ENCODE peak calls at places on chromosome 13, in four cellular contexts. G, Q, V and Z are unnamed samples.

GRCh38 chr13:25847635-25848616 is 203.9 kb downstream of the SHISA2 start:
- ATAC-seq in Q (peak), G (peak), V (peak), Z (no peak)

GRCh38 chr13:33126909-33127607 is 110.8 kb downstream of the KL start:
- ATAC-seq in Q (no peak), V (no peak), G (no peak), Z (no peak)

GRCh38 chr13:53501387-53501786 is 472.8 kb downstream of the OLFM4 start:
- ATAC-seq in Q (peak), V (no peak), G (no peak), Z (no peak)

GRCh38 chr13:51644649-51645048 is 60.4 kb downstream of the WDFY2 start:
- ATAC-seq in V (peak), Q (peak), G (peak), Z (peak)

GRCh38 chr13:61918841-61919240 is 503.2 kb upstream of the PCDH20 start:
- ATAC-seq in G (no peak), Q (no peak), V (no peak), Z (no peak)

GRCh38 chr13:106683179-106683578 is 115.2 kb upstream of the ARGLU1 start:
- ATAC-seq in V (no peak), Q (no peak), G (peak), Z (no peak)

GRCh38 chr13:104954210-104954609 is 1581.3 kb downstream of the EFNB2 start:
- ATAC-seq in G (no peak), V (no peak), Q (no peak), Z (no peak)

GRCh38 chr13:77554079-77554478 is 18.6 kb downstream of the SCEL start:
- ATAC-seq in V (peak), G (peak), Q (no peak), Z (no peak)

GRCh38 chr13:101267656-101268055 is 148.7 kb downstream of the NALCN start:
- ATAC-seq in Q (no peak), V (no peak), G (no peak), Z (no peak)

GRCh38 chr13:99193152-99193551 is 7.5 kb upstream of the UBAC2 start:
- ATAC-seq in V (no peak), Q (no peak), G (no peak), Z (no peak)

GRCh38 chr13:99197257-99197651 is 3.4 kb upstream of the UBAC2 start:
- ATAC-seq in Q (no peak), V (no peak), G (no peak), Z (no peak)

GRCh38 chr13:99198630-99199029 is 2.0 kb upstream of the UBAC2 start:
- ATAC-seq in Q (no peak), G (no peak), V (no peak), Z (no peak)

GRCh38 chr13:99199541-99200432 is 867 bp upstream of the UBAC2 start:
- ATAC-seq in Q (peak), V (peak), G (no peak), Z (no peak)

GRCh38 chr13:99196466-99197256 is 4.0 kb upstream of the UBAC2 start:
- ATAC-seq in G (no peak), Q (no peak), V (no peak), Z (no peak)
- H3K4me3 ChIP-seq in G (no peak), Q (no peak), V (no peak), Z (no peak)

DNA sequence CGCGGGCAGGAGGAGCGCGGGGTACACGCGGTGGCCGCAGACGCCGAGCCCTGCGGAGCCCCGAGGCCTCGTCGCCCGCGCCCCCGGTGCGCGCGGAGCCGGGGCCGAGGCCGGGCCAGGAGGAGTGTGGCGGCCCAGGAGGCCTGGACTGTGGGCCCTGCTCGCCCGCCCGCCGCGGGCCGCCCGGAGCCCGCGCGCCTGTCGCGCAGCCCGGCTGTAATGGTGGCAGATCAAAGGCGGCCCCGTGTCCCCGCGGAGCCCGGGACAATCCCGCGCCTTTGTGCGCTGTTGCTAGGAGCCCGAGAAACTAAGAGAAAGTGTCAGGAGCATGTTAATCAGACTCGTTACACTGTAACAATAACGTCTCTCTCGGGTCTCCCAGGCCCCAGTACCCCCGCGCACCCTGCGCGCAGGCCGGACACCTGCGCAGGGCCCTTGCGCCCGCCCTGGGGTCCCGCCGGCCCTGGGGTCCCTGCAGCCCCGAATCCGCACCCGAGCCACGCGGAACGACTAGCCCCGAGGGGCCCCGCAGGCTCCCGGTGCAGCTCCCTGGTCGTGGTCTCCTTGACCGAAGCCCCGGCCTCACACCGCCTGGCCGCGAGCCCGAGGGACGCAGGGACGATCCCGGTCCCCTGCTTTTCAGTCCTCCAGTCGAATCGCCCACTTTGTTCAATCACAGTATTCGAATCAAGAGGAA is 75.4 kb downstream of the ZIC5 start:
- ATAC-seq in G (no peak), Q (no peak), V (no peak), Z (no peak)
- H3K4me3 ChIP-seq in G (peak), Q (no peak), V (peak), Z (peak)

GRCh38 chr13:21330126-21330861 is 128.8 kb downstream of the ZDHHC20 start:
- ATAC-seq in V (no peak), Q (peak), G (no peak), Z (no peak)
- H3K4me3 ChIP-seq in V (no peak), Q (peak), G (no peak), Z (no peak)

GRCh38 chr13:39035204-39035603 is 2.7 kb downstream of the PROSER1 start:
- ATAC-seq in V (no peak), G (no peak), Q (peak), Z (no peak)
- H3K4me3 ChIP-seq in V (peak), G (peak), Q (peak), Z (peak)

GRCh38 chr13:79228972-79229371 is 177.1 kb downstream of the RBM26 start:
- ATAC-seq in Q (no peak), G (no peak), V (no peak), Z (no peak)

GRCh38 chr13:79231887-79232286 is 174.2 kb downstream of the RBM26 start:
- ATAC-seq in V (no peak), Q (no peak), G (no peak), Z (no peak)

GRCh38 chr13:79226938-79227337 is 179.1 kb downstream of the RBM26 start:
- ATAC-seq in G (no peak), Q (peak), V (no peak), Z (no peak)

GRCh38 chr13:79227418-79227817 is 178.6 kb downstream of the RBM26 start:
- ATAC-seq in Q (peak), V (no peak), G (no peak), Z (no peak)

DNA sequence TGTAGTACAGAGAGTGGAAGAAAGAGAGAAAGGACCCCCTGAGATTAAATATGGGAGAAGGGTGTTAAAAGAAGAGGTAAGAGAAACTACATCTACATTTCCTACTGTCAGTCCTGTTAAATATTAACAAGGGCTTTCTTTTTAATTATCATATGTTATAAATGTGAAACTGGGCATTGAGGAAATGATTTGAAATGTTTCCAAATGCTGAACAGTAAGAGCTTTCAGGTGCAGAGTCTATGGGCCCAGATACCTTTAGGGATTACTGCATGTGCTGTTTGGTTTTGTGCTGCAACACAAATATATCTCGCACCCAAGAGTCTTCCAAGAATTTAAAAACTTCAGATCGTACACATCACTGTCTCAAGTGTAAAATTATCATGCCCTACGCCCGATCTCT is 176.3 kb downstream of the RBM26 start:
- ATAC-seq in G (no peak), V (no peak), Q (no peak), Z (no peak)
- H3K4me3 ChIP-seq in G (no peak), V (no peak), Q (no peak), Z (no peak)

GRCh38 chr13:23322353-23323336 is 110.9 kb downstream of the SACS start:
- ATAC-seq in V (no peak), G (no peak), Q (no peak), Z (no peak)

GRCh38 chr13:23323946-23324709 is 109.4 kb downstream of the SACS start:
- ATAC-seq in G (no peak), V (no peak), Q (no peak), Z (no peak)

GRCh38 chr13:23321534-23322241 is 111.8 kb downstream of the SACS start:
- ATAC-seq in V (peak), Q (peak), G (peak), Z (peak)

GRCh38 chr13:23319915-23320224 is 113.6 kb downstream of the SACS start:
- ATAC-seq in V (no peak), Q (no peak), G (no peak), Z (no peak)

GRCh38 chr13:23320926-23321533 is 112.5 kb downstream of the SACS start:
- ATAC-seq in G (no peak), V (no peak), Q (peak), Z (peak)
- H3K4me3 ChIP-seq in G (peak), V (no peak), Q (peak), Z (peak)

GRCh38 chr13:79403113-79403512 is 2.9 kb downstream of the RBM26 start:
- ATAC-seq in G (no peak), V (peak), Q (peak), Z (no peak)
- H3K4me3 ChIP-seq in G (peak), V (peak), Q (peak), Z (peak)

DNA sequence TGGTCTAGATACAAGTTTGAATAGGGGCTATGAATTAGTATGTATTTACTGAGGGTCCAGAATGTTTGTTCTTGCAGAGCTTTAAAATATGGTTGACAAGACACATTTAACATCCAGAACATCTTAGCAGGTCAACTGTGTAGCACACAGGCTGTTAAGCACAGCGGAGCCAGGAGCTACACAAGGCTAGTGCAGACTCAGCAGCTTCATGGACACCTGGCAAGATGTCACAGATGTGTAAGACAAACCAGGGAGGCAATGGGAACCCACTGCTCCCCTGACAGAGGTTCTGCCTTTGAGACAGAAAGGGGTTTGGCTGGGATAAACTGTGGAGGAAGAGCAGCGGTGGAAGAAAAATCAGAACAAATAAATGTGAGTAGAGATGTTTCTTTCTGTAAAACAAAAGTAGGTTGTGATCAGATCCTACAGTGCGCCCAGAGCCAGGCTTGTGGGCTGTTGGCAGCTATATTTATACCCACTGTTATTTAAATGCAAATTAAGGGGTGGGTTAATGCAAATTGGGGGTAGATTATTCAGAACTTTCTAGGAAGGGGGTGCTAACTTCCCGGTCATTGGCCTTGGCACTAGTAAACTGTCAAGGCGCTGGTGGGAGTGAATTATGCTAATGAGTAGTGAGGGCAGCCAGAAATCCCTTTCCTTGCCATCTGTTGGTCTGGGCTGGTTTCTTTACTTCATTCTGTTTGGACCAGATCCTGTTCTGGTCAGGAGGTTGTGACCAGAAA is 33.0 kb downstream of the MIPEP start:
- ATAC-seq in V (no peak), G (no peak), Q (peak), Z (no peak)
- H3K4me3 ChIP-seq in V (no peak), G (no peak), Q (no peak), Z (no peak)

GRCh38 chr13:36297259-36297599 is 385 bp downstream of the CCDC169 start:
- ATAC-seq in G (no peak), Q (peak), V (peak), Z (peak)
- H3K4me3 ChIP-seq in G (peak), Q (peak), V (peak), Z (peak)

DNA sequence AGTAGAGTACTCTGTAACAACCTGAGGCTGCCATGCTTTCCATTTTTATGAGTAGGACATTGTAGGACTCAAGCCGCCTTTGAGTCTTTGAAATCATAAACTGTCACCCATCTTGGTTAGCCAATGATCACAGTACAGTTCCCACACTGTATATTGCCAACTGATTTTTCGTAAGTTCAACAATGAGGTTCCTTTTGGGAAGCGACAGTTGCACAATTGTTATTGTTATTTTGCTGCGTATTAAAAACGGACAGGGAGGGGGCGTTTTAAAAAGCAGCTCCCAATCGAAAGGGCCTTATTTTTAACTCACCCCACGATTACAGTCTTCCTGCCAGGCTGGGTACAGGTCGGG is 608 bp downstream of the SLC46A3 start:
- ATAC-seq in Q (peak), V (peak), G (peak), Z (peak)
- H3K4me3 ChIP-seq in Q (peak), V (peak), G (peak), Z (peak)